ENCODE peak calls at places on chromosome 7, in five cellular contexts. K, P, N, H and J are unnamed samples.

GRCh38 chr7:3942778-3943177 is 641.7 kb downstream of the SDK1 start:
- DNase-seq in K (no peak), P (no peak), N (no peak), H (no peak), J (no peak)

GRCh38 chr7:104267701-104268368 is 60.0 kb upstream of the ORC5 start:
- DNase-seq in K (no peak), P (no peak), N (no peak), H (no peak), J (no peak)

GRCh38 chr7:142611566-142612250 is 137.6 kb upstream of the PRSS1 start:
- DNase-seq in K (no peak), P (no peak), N (no peak), H (no peak), J (no peak)

GRCh38 chr7:101362334-101363195 is at the start of gene COL26A1:
- DNase-seq in K (peak; percentile 71), P (no peak), N (peak; percentile 75), H (no peak), J (no peak)

GRCh38 chr7:47556511-47557180 is 25.3 kb downstream of the TNS3 start:
- DNase-seq in K (no peak), P (no peak), N (no peak), H (no peak), J (no peak)

GRCh38 chr7:116984917-116985316 is 31.6 kb downstream of the ST7 start:
- DNase-seq in K (no peak), P (peak; percentile 14), N (no peak), H (no peak), J (peak; percentile 38)

GRCh38 chr7:44694326-44694725 is 54.3 kb upstream of the ZMIZ2 start:
- DNase-seq in K (no peak), P (no peak), N (no peak), H (no peak), J (no peak)

GRCh38 chr7:31327071-31327470 is 13.5 kb downstream of the NEUROD6 start:
- DNase-seq in K (no peak), P (no peak), N (no peak), H (no peak), J (no peak)

GRCh38 chr7:99011706-99012404 is 132.1 kb downstream of the SMURF1 start:
- DNase-seq in K (no peak), P (no peak), N (no peak), H (no peak), J (no peak)

GRCh38 chr7:34445653-34446052 is 212.4 kb upstream of the NPSR1 start:
- DNase-seq in K (no peak), P (no peak), N (no peak), H (no peak), J (no peak)

GRCh38 chr7:96636342-96636865 is 73.2 kb downstream of the SEM1 start:
- DNase-seq in K (no peak), P (no peak), N (no peak), H (no peak), J (no peak)

GRCh38 chr7:87151701-87152111 is 547 bp upstream of the DMTF1 start:
- DNase-seq in K (no peak), P (no peak), N (no peak), H (no peak), J (no peak)

GRCh38 chr7:121204537-121204936 is 124.3 kb upstream of the WNT16 start:
- DNase-seq in K (no peak), P (no peak), N (no peak), H (no peak), J (no peak)